ENCODE peak calls at places on chromosomes 7 and 10, in seven cellular contexts. One of them, this sample, is unnamed.

GRCh38 chr7:100589341-100589935 is 3.3 kb downstream of the FBXO24 start:
- DNase-seq in foreskin fibroblast: no peak
- DNase-seq in KG1: no peak
- DNase-seq in endothelial cell of umbilical vein: no peak
- DNase-seq in activated CD8-positive, alpha-beta memory T cell treated with anti-CD3 and anti-CD28 coated beads, Interleukin-2, amount 50 U/mL, for 48 hours: no peak
- DNase-seq in ELR: no peak
- DNase-seq in activated CD4-positive, alpha-beta T cell treated with anti-CD3 and anti-CD28 coated beads, Interleukin-2, amount 10 ng/mL, durations not matched to agents 7 days and 5 days: no peak
- DNase-seq in this sample: no peak

GRCh38 chr7:11846311-11846710 is 14.3 kb upstream of the THSD7A start:
- DNase-seq in endothelial cell of umbilical vein: no peak
- DNase-seq in ELR: no peak
- DNase-seq in foreskin fibroblast: no peak
- DNase-seq in activated CD8-positive, alpha-beta memory T cell treated with anti-CD3 and anti-CD28 coated beads, Interleukin-2, amount 50 U/mL, for 48 hours: no peak
- DNase-seq in KG1: no peak
- DNase-seq in activated CD4-positive, alpha-beta T cell treated with anti-CD3 and anti-CD28 coated beads, Interleukin-2, amount 10 ng/mL, durations not matched to agents 7 days and 5 days: no peak
- DNase-seq in this sample: no peak

GRCh38 chr10:65548046-65548445 is 1377.8 kb upstream of the LRRTM3 start:
- DNase-seq in ELR: no peak
- DNase-seq in endothelial cell of umbilical vein: no peak
- DNase-seq in foreskin fibroblast: no peak
- DNase-seq in KG1: no peak
- DNase-seq in activated CD4-positive, alpha-beta T cell treated with anti-CD3 and anti-CD28 coated beads, Interleukin-2, amount 10 ng/mL, durations not matched to agents 7 days and 5 days: no peak
- DNase-seq in activated CD8-positive, alpha-beta memory T cell treated with anti-CD3 and anti-CD28 coated beads, Interleukin-2, amount 50 U/mL, for 48 hours: no peak
- DNase-seq in this sample: no peak

GRCh38 chr10:111076682-111077661 is at the start of gene ADRA2A:
- DNase-seq in ELR: peak; percentile 50
- DNase-seq in KG1: peak; percentile 24
- DNase-seq in activated CD8-positive, alpha-beta memory T cell treated with anti-CD3 and anti-CD28 coated beads, Interleukin-2, amount 50 U/mL, for 48 hours: peak; percentile 63
- DNase-seq in foreskin fibroblast: peak; percentile 26
- DNase-seq in activated CD4-positive, alpha-beta T cell treated with anti-CD3 and anti-CD28 coated beads, Interleukin-2, amount 10 ng/mL, durations not matched to agents 7 days and 5 days: no peak
- DNase-seq in endothelial cell of umbilical vein: peak; percentile 35
- DNase-seq in this sample: peak; percentile 81

GRCh38 chr10:53744176-53744575 is 971.6 kb upstream of the MBL2 start:
- DNase-seq in activated CD8-positive, alpha-beta memory T cell treated with anti-CD3 and anti-CD28 coated beads, Interleukin-2, amount 50 U/mL, for 48 hours: no peak
- DNase-seq in ELR: no peak
- DNase-seq in endothelial cell of umbilical vein: no peak
- DNase-seq in KG1: no peak
- DNase-seq in foreskin fibroblast: no peak
- DNase-seq in activated CD4-positive, alpha-beta T cell treated with anti-CD3 and anti-CD28 coated beads, Interleukin-2, amount 10 ng/mL, durations not matched to agents 7 days and 5 days: no peak
- DNase-seq in this sample: no peak

GRCh38 chr7:81484266-81484665 is 285.6 kb downstream of the HGF start:
- DNase-seq in ELR: peak; percentile 30
- DNase-seq in activated CD4-positive, alpha-beta T cell treated with anti-CD3 and anti-CD28 coated beads, Interleukin-2, amount 10 ng/mL, durations not matched to agents 7 days and 5 days: no peak
- DNase-seq in endothelial cell of umbilical vein: peak; percentile 42
- DNase-seq in KG1: no peak
- DNase-seq in foreskin fibroblast: peak; percentile 75
- DNase-seq in activated CD8-positive, alpha-beta memory T cell treated with anti-CD3 and anti-CD28 coated beads, Interleukin-2, amount 50 U/mL, for 48 hours: no peak
- DNase-seq in this sample: no peak

GRCh38 chr7:30816291-30817059 is 45.3 kb downstream of the MINDY4 start:
- DNase-seq in foreskin fibroblast: no peak
- DNase-seq in endothelial cell of umbilical vein: peak; percentile 73
- DNase-seq in activated CD4-positive, alpha-beta T cell treated with anti-CD3 and anti-CD28 coated beads, Interleukin-2, amount 10 ng/mL, durations not matched to agents 7 days and 5 days: no peak
- DNase-seq in activated CD8-positive, alpha-beta memory T cell treated with anti-CD3 and anti-CD28 coated beads, Interleukin-2, amount 50 U/mL, for 48 hours: no peak
- DNase-seq in ELR: no peak
- DNase-seq in KG1: no peak
- DNase-seq in this sample: no peak

GRCh38 chr10:88791924-88792323 is 10.6 kb upstream of the LIPM start:
- DNase-seq in endothelial cell of umbilical vein: peak; percentile 33
- DNase-seq in activated CD8-positive, alpha-beta memory T cell treated with anti-CD3 and anti-CD28 coated beads, Interleukin-2, amount 50 U/mL, for 48 hours: no peak
- DNase-seq in activated CD4-positive, alpha-beta T cell treated with anti-CD3 and anti-CD28 coated beads, Interleukin-2, amount 10 ng/mL, durations not matched to agents 7 days and 5 days: no peak
- DNase-seq in ELR: peak; percentile 56
- DNase-seq in KG1: no peak
- DNase-seq in foreskin fibroblast: no peak
- DNase-seq in this sample: no peak

GRCh38 chr10:96548589-96548988 is 34.9 kb upstream of the TLL2 start:
- DNase-seq in KG1: no peak
- DNase-seq in foreskin fibroblast: no peak
- DNase-seq in activated CD8-positive, alpha-beta memory T cell treated with anti-CD3 and anti-CD28 coated beads, Interleukin-2, amount 50 U/mL, for 48 hours: no peak
- DNase-seq in activated CD4-positive, alpha-beta T cell treated with anti-CD3 and anti-CD28 coated beads, Interleukin-2, amount 10 ng/mL, durations not matched to agents 7 days and 5 days: no peak
- DNase-seq in ELR: no peak
- DNase-seq in endothelial cell of umbilical vein: no peak
- DNase-seq in this sample: no peak

GRCh38 chr7:139828880-139829653 is at the start of gene TBXAS1:
- DNase-seq in activated CD4-positive, alpha-beta T cell treated with anti-CD3 and anti-CD28 coated beads, Interleukin-2, amount 10 ng/mL, durations not matched to agents 7 days and 5 days: peak; percentile 32
- DNase-seq in activated CD8-positive, alpha-beta memory T cell treated with anti-CD3 and anti-CD28 coated beads, Interleukin-2, amount 50 U/mL, for 48 hours: no peak
- DNase-seq in ELR: peak; percentile 12
- DNase-seq in endothelial cell of umbilical vein: peak; percentile 20
- DNase-seq in foreskin fibroblast: no peak
- DNase-seq in KG1: peak; percentile 8
- DNase-seq in this sample: no peak

GRCh38 chr7:28804990-28805389 is 153.1 kb downstream of the TRIL start:
- DNase-seq in activated CD8-positive, alpha-beta memory T cell treated with anti-CD3 and anti-CD28 coated beads, Interleukin-2, amount 50 U/mL, for 48 hours: no peak
- DNase-seq in endothelial cell of umbilical vein: no peak
- DNase-seq in foreskin fibroblast: peak; percentile 90
- DNase-seq in ELR: peak; percentile 70
- DNase-seq in KG1: no peak
- DNase-seq in activated CD4-positive, alpha-beta T cell treated with anti-CD3 and anti-CD28 coated beads, Interleukin-2, amount 10 ng/mL, durations not matched to agents 7 days and 5 days: no peak
- DNase-seq in this sample: no peak

GRCh38 chr7:2938514-2939192 is 94.5 kb upstream of the GNA12 start:
- DNase-seq in ELR: no peak
- DNase-seq in activated CD4-positive, alpha-beta T cell treated with anti-CD3 and anti-CD28 coated beads, Interleukin-2, amount 10 ng/mL, durations not matched to agents 7 days and 5 days: no peak
- DNase-seq in KG1: no peak
- DNase-seq in foreskin fibroblast: no peak
- DNase-seq in activated CD8-positive, alpha-beta memory T cell treated with anti-CD3 and anti-CD28 coated beads, Interleukin-2, amount 50 U/mL, for 48 hours: peak; percentile 43
- DNase-seq in endothelial cell of umbilical vein: no peak
- DNase-seq in this sample: no peak

GRCh38 chr7:149883049-149883439 is 9.3 kb downstream of the ATP6V0E2 start:
- DNase-seq in foreskin fibroblast: no peak
- DNase-seq in activated CD8-positive, alpha-beta memory T cell treated with anti-CD3 and anti-CD28 coated beads, Interleukin-2, amount 50 U/mL, for 48 hours: no peak
- DNase-seq in KG1: no peak
- DNase-seq in ELR: no peak
- DNase-seq in endothelial cell of umbilical vein: no peak
- DNase-seq in activated CD4-positive, alpha-beta T cell treated with anti-CD3 and anti-CD28 coated beads, Interleukin-2, amount 10 ng/mL, durations not matched to agents 7 days and 5 days: no peak
- DNase-seq in this sample: no peak